ENCODE peak calls at places on chromosomes 11 and 22, in ten cellular contexts. H is uterus, M is lower lobe of right lung, A is nephron progenitor cell, Y is BJ, B is NB4, O is Calu3, Z is GM20000, V is WTC11, R is GM10248. C is an unnamed sample.

GRCh38 chr22:17918840-17919239 is 105.5 kb downstream of the MICAL3 start:
- DNase-seq in Y (peak), A (no peak), Z (no peak), R (no peak), M (no peak), V (no peak), B (no peak), O (no peak), H (no peak), C (peak)

GRCh38 chr11:82631722-82632630 is 101.7 kb downstream of the FAM181B start:
- DNase-seq in B (no peak), Z (peak), R (peak), H (no peak), O (no peak), A (no peak), V (no peak), M (no peak), Y (no peak), C (no peak)

GRCh38 chr11:62709262-62710000 is 2.0 kb downstream of the GNG3 start:
- DNase-seq in B (peak), M (peak), V (peak), A (peak), R (peak), Y (peak), O (peak), Z (peak), H (peak), C (peak)

GRCh38 chr11:78564037-78564888 is 10.4 kb downstream of the NARS2 start:
- DNase-seq in H (peak), Z (peak), V (no peak), Y (peak), R (no peak), B (peak), O (peak), A (peak), M (no peak), C (no peak)

GRCh38 chr11:64419818-64420485 is 61.0 kb downstream of the RPS6KA4 start:
- DNase-seq in Y (no peak), R (no peak), M (no peak), O (no peak), Z (no peak), V (no peak), A (no peak), B (peak), H (no peak), C (no peak)

GRCh38 chr11:65786008-65786785 is 666 bp upstream of the OVOL1 start:
- DNase-seq in A (no peak), Z (peak), V (peak), M (peak), B (no peak), O (no peak), H (no peak), R (peak), Y (no peak), C (no peak)

GRCh38 chr11:96358321-96358720 is 15.3 kb upstream of the MAML2 start:
- DNase-seq in B (no peak), R (no peak), O (no peak), V (no peak), Z (no peak), M (no peak), Y (no peak), H (no peak), A (no peak), C (no peak)

GRCh38 chr11:14384338-14384737 is 25.4 kb upstream of the RRAS2 start:
- DNase-seq in R (no peak), Z (no peak), B (no peak), Y (no peak), H (no peak), V (no peak), O (no peak), M (no peak), A (no peak), C (no peak)

GRCh38 chr11:74057251-74058151 is 48.6 kb upstream of the UCP3 start:
- DNase-seq in B (no peak), Y (no peak), M (no peak), A (no peak), R (no peak), Z (no peak), O (no peak), V (no peak), H (no peak), C (no peak)

GRCh38 chr11:120482149-120482548 is 29.4 kb upstream of the GRIK4 start:
- DNase-seq in R (no peak), M (no peak), O (no peak), B (no peak), V (no peak), H (no peak), Z (no peak), A (no peak), Y (no peak), C (no peak)

GRCh38 chr11:34223021-34223813 is 117.8 kb downstream of the NAT10 start:
- DNase-seq in M (no peak), H (peak), Z (no peak), B (peak), A (peak), O (no peak), V (no peak), Y (peak), R (no peak), C (peak)

GRCh38 chr11:123301696-123302400 is 106.8 kb upstream of the CLMP start:
- DNase-seq in B (peak), H (peak), O (peak), M (peak), Z (peak), Y (no peak), R (peak), V (peak), A (peak), C (peak)

GRCh38 chr22:50293441-50294318 is 13.8 kb downstream of the PLXNB2 start:
- DNase-seq in M (peak), Z (no peak), V (peak), Y (no peak), R (no peak), B (peak), H (no peak), A (peak), O (peak), C (no peak)

GRCh38 chr11:64305691-64306562 is 603 bp downstream of the ESRRA start:
- DNase-seq in H (peak), B (peak), Y (no peak), A (peak), M (peak), R (peak), V (peak), O (peak), Z (peak), C (peak)

GRCh38 chr11:76698321-76699043 is 27.9 kb upstream of the LRRC32 start:
- DNase-seq in H (no peak), M (no peak), A (no peak), Y (no peak), V (peak), B (peak), O (no peak), Z (no peak), R (no peak), C (no peak)

GRCh38 chr22:39292561-39293074 is 26.8 kb downstream of the RPL3 start:
- DNase-seq in V (peak), Z (no peak), M (peak), B (peak), R (no peak), Y (peak), H (peak), O (peak), A (peak), C (peak)

GRCh38 chr11:9765320-9766101 is 101.6 kb downstream of the SWAP70 start:
- DNase-seq in O (no peak), B (peak), M (no peak), A (peak), V (peak), Y (peak), H (peak), Z (no peak), R (no peak), C (peak)

GRCh38 chr11:61075891-61076290 is 26.4 kb upstream of the CD5 start:
- DNase-seq in M (no peak), R (no peak), A (no peak), Y (no peak), O (peak), H (no peak), B (no peak), Z (no peak), V (no peak), C (no peak)

GRCh38 chr11:15815246-15816209 is 540.8 kb downstream of the SOX6 start:
- DNase-seq in Z (no peak), A (no peak), H (no peak), O (no peak), R (no peak), V (no peak), Y (no peak), M (no peak), B (no peak), C (no peak)

GRCh38 chr11:73982595-73982989 is at the start of gene UCP2:
- DNase-seq in Y (no peak), O (peak), V (peak), A (peak), R (peak), B (peak), Z (peak), M (peak), H (peak), C (peak)

GRCh38 chr11:112635338-112635737 is 325.9 kb upstream of the NCAM1 start:
- DNase-seq in V (no peak), B (no peak), O (no peak), Y (no peak), Z (no peak), A (no peak), R (no peak), H (no peak), M (no peak), C (no peak)

GRCh38 chr11:13052130-13052541 is 43.0 kb downstream of the RASSF10 start:
- DNase-seq in H (no peak), Z (no peak), V (no peak), R (no peak), O (peak), Y (no peak), B (no peak), A (no peak), M (no peak), C (no peak)

GRCh38 chr11:34631737-34632104 is 10.8 kb downstream of the EHF start:
- DNase-seq in A (no peak), Y (no peak), R (no peak), O (peak), H (no peak), B (no peak), V (no peak), M (no peak), Z (no peak), C (no peak)

GRCh38 chr11:72828081-72828567 is 13.9 kb downstream of the ATG16L2 start:
- DNase-seq in R (no peak), M (peak), H (peak), B (peak), O (no peak), Z (no peak), A (no peak), Y (no peak), V (no peak), C (no peak)

GRCh38 chr22:31085493-31085824 is 4.3 kb downstream of the SMTN start:
- DNase-seq in A (no peak), R (no peak), V (peak), Y (no peak), Z (no peak), M (no peak), O (peak), B (peak), H (peak), C (peak)

GRCh38 chr11:122721201-122721963 is 65.9 kb downstream of the UBASH3B start:
- DNase-seq in B (no peak), Y (no peak), V (no peak), Z (no peak), M (no peak), A (no peak), R (no peak), H (no peak), O (no peak), C (peak)

GRCh38 chr11:76365038-76365679 is 15.8 kb downstream of the THAP12 start:
- DNase-seq in H (no peak), A (no peak), Z (no peak), B (no peak), Y (no peak), V (no peak), O (no peak), R (no peak), M (no peak), C (no peak)

GRCh38 chr11:33160147-33160546 is 1.1 kb downstream of the CSTF3 start:
- DNase-seq in V (no peak), B (peak), Z (no peak), H (no peak), Y (no peak), A (no peak), M (no peak), O (no peak), R (no peak), C (no peak)

GRCh38 chr22:44623771-44624510 is 78.1 kb upstream of the PRR5 start:
- DNase-seq in O (peak), A (peak), Y (no peak), R (no peak), B (peak), Z (no peak), V (peak), H (no peak), M (peak), C (no peak)
- TF ChIP-seq CTCF in O (peak), A (peak), Y (peak), R (peak), B (peak), Z (no peak), V (peak), H (no peak), M (no peak), C (peak)

GRCh38 chr11:107731911-107732310 is 20.1 kb upstream of the SLN start:
- DNase-seq in Z (no peak), R (no peak), Y (no peak), V (no peak), M (no peak), A (no peak), O (no peak), B (no peak), H (no peak), C (no peak)

GRCh38 chr11:107732327-107733051 is 20.6 kb upstream of the SLN start:
- DNase-seq in B (no peak), M (no peak), R (peak), O (no peak), V (no peak), A (no peak), H (no peak), Z (peak), Y (no peak), C (no peak)

GRCh38 chr11:107740256-107740655 is 28.4 kb upstream of the SLN start:
- DNase-seq in H (no peak), O (no peak), R (no peak), B (no peak), Y (no peak), M (no peak), A (no peak), V (no peak), Z (no peak), C (no peak)

GRCh38 chr11:107733518-107733917 is 21.7 kb upstream of the SLN start:
- DNase-seq in Z (no peak), B (no peak), R (no peak), A (no peak), Y (no peak), H (no peak), V (no peak), O (no peak), M (no peak), C (no peak)

DNA sequence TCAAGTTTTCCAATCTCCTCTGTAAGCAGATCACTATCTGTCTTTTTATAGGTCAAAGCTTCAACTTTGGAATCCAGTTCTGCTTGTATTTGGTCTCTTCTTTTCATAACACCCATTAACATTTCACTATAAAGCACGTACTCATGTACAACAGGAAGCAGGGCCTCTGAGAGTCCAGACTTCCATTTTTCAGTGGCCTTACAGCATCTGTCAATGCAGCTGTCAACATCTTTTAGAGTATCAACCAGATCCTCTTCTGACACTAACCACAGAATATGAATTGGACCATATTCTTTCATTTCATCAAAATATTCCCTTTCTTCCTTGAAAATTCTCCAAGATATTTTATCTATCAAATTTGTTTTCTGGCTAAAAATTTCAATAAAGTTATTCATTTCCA is 24.7 kb upstream of the SLN start:
- DNase-seq in Z (no peak), Y (no peak), V (no peak), H (no peak), O (no peak), B (no peak), M (no peak), R (no peak), A (no peak), C (no peak)
- TF ChIP-seq CTCF in Z (no peak), Y (no peak), V (no peak), H (no peak), O (no peak), B (no peak), M (no peak), R (no peak), A (no peak), C (no peak)

GRCh38 chr11:2837096-2837601 is 48.4 kb downstream of the CDKN1C start:
- DNase-seq in V (peak), R (no peak), B (peak), O (peak), M (peak), A (peak), H (peak), Y (no peak), Z (no peak), C (peak)
- TF ChIP-seq CTCF in V (no peak), R (no peak), B (no peak), O (peak), M (peak), A (peak), H (no peak), Y (peak), Z (no peak), C (peak)

GRCh38 chr11:20132667-20133039 is 27.6 kb downstream of the DBX1 start:
- DNase-seq in R (no peak), M (no peak), A (no peak), H (no peak), Z (no peak), O (no peak), B (no peak), Y (no peak), V (no peak), C (no peak)
- TF ChIP-seq CTCF in R (no peak), M (no peak), A (no peak), H (no peak), Z (no peak), O (no peak), B (no peak), Y (no peak), V (peak), C (no peak)

DNA sequence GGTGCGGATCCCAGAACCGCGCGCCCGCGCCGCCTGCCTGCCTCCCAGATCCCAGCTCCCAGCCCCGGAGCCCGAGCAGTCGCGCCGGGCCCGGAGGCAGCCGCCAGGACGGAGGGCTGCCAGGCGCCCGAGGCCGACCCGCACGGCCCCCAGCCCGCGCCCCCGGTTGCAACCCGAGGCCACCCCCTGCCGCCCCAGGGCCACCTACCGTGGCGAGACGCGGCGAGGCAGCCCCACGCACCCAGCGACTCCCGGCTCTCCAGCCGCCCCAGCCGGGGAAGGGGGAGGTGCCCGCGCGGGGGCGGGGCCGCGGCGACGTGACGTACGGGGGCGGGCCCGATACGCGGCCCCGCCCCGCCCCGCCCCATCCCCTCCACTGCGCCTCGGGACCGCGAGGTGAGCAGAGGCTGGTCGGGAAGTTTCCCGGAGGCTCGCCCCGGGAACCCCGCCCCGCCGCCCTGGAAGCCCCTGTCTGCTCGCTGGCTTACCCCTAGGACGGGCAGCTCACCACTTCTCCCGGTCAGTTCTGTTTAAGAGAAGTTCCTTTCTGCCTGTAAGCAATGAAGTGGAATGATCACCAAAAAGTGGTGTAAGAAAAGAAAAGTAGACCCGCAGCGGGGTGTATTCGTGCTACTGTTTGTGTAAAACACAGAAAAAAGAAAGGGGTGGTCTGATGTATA is at the start of gene TPST2:
- DNase-seq in R (peak), M (peak), B (peak), O (peak), Y (no peak), A (peak), H (peak), Z (peak), V (peak), C (peak)
- TF ChIP-seq CTCF in R (no peak), M (no peak), B (no peak), O (no peak), Y (no peak), A (no peak), H (no peak), Z (no peak), V (no peak), C (no peak)